ENCODE peak calls at places on chromosome 19, in nine cellular contexts. One of them, this sample, is unnamed.
A peak's percentile ranks its signal among the peaks of the same experiment; 100 is the strongest.

GRCh38 chr19:3983936-3984583 is 1.2 kb downstream of the EEF2 start:
- DNase-seq in gastrocnemius medialis: no peak
- DNase-seq in body of pancreas: no peak
- DNase-seq in tibial nerve: no peak
- DNase-seq in cardiac muscle cell: no peak
- DNase-seq in thoracic aorta: no peak
- DNase-seq in ovary: peak; percentile 55
- DNase-seq in heart left ventricle: peak; percentile 54
- DNase-seq in effector memory CD4-positive, alpha-beta T cell: no peak
- DNase-seq in this sample: no peak

GRCh38 chr19:4676955-4677731 is 7.0 kb upstream of the MYDGF start:
- DNase-seq in gastrocnemius medialis: no peak
- DNase-seq in body of pancreas: peak; percentile 43
- DNase-seq in tibial nerve: no peak
- DNase-seq in cardiac muscle cell: peak; percentile 51
- DNase-seq in thoracic aorta: no peak
- DNase-seq in ovary: no peak
- DNase-seq in heart left ventricle: peak; percentile 69
- DNase-seq in effector memory CD4-positive, alpha-beta T cell: no peak
- DNase-seq in this sample: peak; percentile 60

GRCh38 chr19:35879770-35880317 is 11.5 kb downstream of the APLP1 start:
- DNase-seq in gastrocnemius medialis: peak; percentile 56
- DNase-seq in body of pancreas: peak; percentile 98
- DNase-seq in tibial nerve: peak; percentile 74
- DNase-seq in cardiac muscle cell: peak; percentile 95
- DNase-seq in thoracic aorta: peak; percentile 62
- DNase-seq in ovary: peak; percentile 76
- DNase-seq in heart left ventricle: peak; percentile 92
- DNase-seq in effector memory CD4-positive, alpha-beta T cell: peak; percentile 53
- DNase-seq in this sample: peak; percentile 94

GRCh38 chr19:15091918-15092753 is 10.1 kb downstream of the OR1I1 start:
- DNase-seq in gastrocnemius medialis: no peak
- DNase-seq in body of pancreas: peak; percentile 85
- DNase-seq in tibial nerve: no peak
- DNase-seq in cardiac muscle cell: peak; percentile 73
- DNase-seq in thoracic aorta: no peak
- DNase-seq in ovary: peak; percentile 51
- DNase-seq in heart left ventricle: no peak
- DNase-seq in effector memory CD4-positive, alpha-beta T cell: no peak
- DNase-seq in this sample: peak; percentile 66

GRCh38 chr19:33634361-33635091 is 12.8 kb downstream of the CHST8 start:
- DNase-seq in gastrocnemius medialis: no peak
- DNase-seq in body of pancreas: no peak
- DNase-seq in tibial nerve: no peak
- DNase-seq in cardiac muscle cell: no peak
- DNase-seq in thoracic aorta: no peak
- DNase-seq in ovary: no peak
- DNase-seq in heart left ventricle: no peak
- DNase-seq in effector memory CD4-positive, alpha-beta T cell: no peak
- DNase-seq in this sample: no peak

GRCh38 chr19:2793126-2793525 is 7.8 kb downstream of the THOP1 start:
- DNase-seq in gastrocnemius medialis: no peak
- DNase-seq in body of pancreas: no peak
- DNase-seq in tibial nerve: no peak
- DNase-seq in cardiac muscle cell: no peak
- DNase-seq in thoracic aorta: no peak
- DNase-seq in ovary: no peak
- DNase-seq in heart left ventricle: no peak
- DNase-seq in effector memory CD4-positive, alpha-beta T cell: no peak
- DNase-seq in this sample: no peak

GRCh38 chr19:42410371-42410770 is 16.8 kb downstream of the LIPE start:
- DNase-seq in gastrocnemius medialis: no peak
- DNase-seq in body of pancreas: no peak
- DNase-seq in tibial nerve: no peak
- DNase-seq in cardiac muscle cell: no peak
- DNase-seq in thoracic aorta: no peak
- DNase-seq in ovary: no peak
- DNase-seq in heart left ventricle: no peak
- DNase-seq in effector memory CD4-positive, alpha-beta T cell: no peak
- DNase-seq in this sample: no peak

GRCh38 chr19:34261335-34262109 is 7.2 kb downstream of the GARRE1 start:
- DNase-seq in gastrocnemius medialis: no peak
- DNase-seq in body of pancreas: no peak
- DNase-seq in tibial nerve: no peak
- DNase-seq in cardiac muscle cell: peak; percentile 25
- DNase-seq in thoracic aorta: no peak
- DNase-seq in ovary: no peak
- DNase-seq in heart left ventricle: no peak
- DNase-seq in effector memory CD4-positive, alpha-beta T cell: no peak
- DNase-seq in this sample: no peak

GRCh38 chr19:33202546-33203507 is 8.7 kb downstream of the LRP3 start:
- DNase-seq in gastrocnemius medialis: no peak
- DNase-seq in body of pancreas: no peak
- DNase-seq in tibial nerve: no peak
- DNase-seq in cardiac muscle cell: no peak
- DNase-seq in thoracic aorta: no peak
- DNase-seq in ovary: no peak
- DNase-seq in heart left ventricle: no peak
- DNase-seq in effector memory CD4-positive, alpha-beta T cell: no peak
- DNase-seq in this sample: no peak

GRCh38 chr19:5090780-5091575 is 122.1 kb downstream of the KDM4B start:
- DNase-seq in gastrocnemius medialis: no peak
- DNase-seq in body of pancreas: peak; percentile 42
- DNase-seq in tibial nerve: no peak
- DNase-seq in cardiac muscle cell: peak; percentile 88
- DNase-seq in thoracic aorta: no peak
- DNase-seq in ovary: peak; percentile 50
- DNase-seq in heart left ventricle: peak; percentile 73
- DNase-seq in effector memory CD4-positive, alpha-beta T cell: no peak
- DNase-seq in this sample: peak; percentile 74

GRCh38 chr19:19064811-19065745 is 1.3 kb downstream of the SLC25A42 start:
- DNase-seq in gastrocnemius medialis: no peak
- DNase-seq in body of pancreas: peak; percentile 42
- DNase-seq in tibial nerve: no peak
- DNase-seq in cardiac muscle cell: peak; percentile 28
- DNase-seq in thoracic aorta: no peak
- DNase-seq in ovary: no peak
- DNase-seq in heart left ventricle: peak; percentile 33
- DNase-seq in effector memory CD4-positive, alpha-beta T cell: no peak
- DNase-seq in this sample: no peak

GRCh38 chr19:1104452-1105216 is 840 bp downstream of the GPX4 start:
- DNase-seq in gastrocnemius medialis: peak; percentile 64
- DNase-seq in body of pancreas: peak; percentile 79
- DNase-seq in tibial nerve: peak; percentile 67
- DNase-seq in cardiac muscle cell: peak; percentile 90
- DNase-seq in thoracic aorta: no peak
- DNase-seq in ovary: peak; percentile 78
- DNase-seq in heart left ventricle: peak; percentile 72
- DNase-seq in effector memory CD4-positive, alpha-beta T cell: peak; percentile 71
- DNase-seq in this sample: peak; percentile 78

GRCh38 chr19:45598267-45599011 is 3.6 kb downstream of the GPR4 start:
- DNase-seq in gastrocnemius medialis: no peak
- DNase-seq in body of pancreas: peak; percentile 15
- DNase-seq in tibial nerve: no peak
- DNase-seq in cardiac muscle cell: no peak
- DNase-seq in thoracic aorta: no peak
- DNase-seq in ovary: no peak
- DNase-seq in heart left ventricle: peak; percentile 53
- DNase-seq in effector memory CD4-positive, alpha-beta T cell: no peak
- DNase-seq in this sample: no peak

GRCh38 chr19:45599286-45599685 is 2.7 kb downstream of the GPR4 start:
- DNase-seq in gastrocnemius medialis: no peak
- DNase-seq in body of pancreas: no peak
- DNase-seq in tibial nerve: no peak
- DNase-seq in cardiac muscle cell: no peak
- DNase-seq in thoracic aorta: no peak
- DNase-seq in ovary: no peak
- DNase-seq in heart left ventricle: no peak
- DNase-seq in effector memory CD4-positive, alpha-beta T cell: no peak
- DNase-seq in this sample: no peak

GRCh38 chr19:45595814-45596213 is 6.2 kb downstream of the GPR4 start:
- DNase-seq in gastrocnemius medialis: peak; percentile 17
- DNase-seq in body of pancreas: no peak
- DNase-seq in tibial nerve: no peak
- DNase-seq in cardiac muscle cell: no peak
- DNase-seq in thoracic aorta: no peak
- DNase-seq in ovary: no peak
- DNase-seq in heart left ventricle: peak; percentile 73
- DNase-seq in effector memory CD4-positive, alpha-beta T cell: no peak
- DNase-seq in this sample: no peak

GRCh38 chr19:45600340-45600885 is 1.6 kb downstream of the GPR4 start:
- DNase-seq in gastrocnemius medialis: no peak
- DNase-seq in body of pancreas: no peak
- DNase-seq in tibial nerve: no peak
- DNase-seq in cardiac muscle cell: no peak
- DNase-seq in thoracic aorta: no peak
- DNase-seq in ovary: no peak
- DNase-seq in heart left ventricle: no peak
- DNase-seq in effector memory CD4-positive, alpha-beta T cell: no peak
- DNase-seq in this sample: no peak

DNA sequence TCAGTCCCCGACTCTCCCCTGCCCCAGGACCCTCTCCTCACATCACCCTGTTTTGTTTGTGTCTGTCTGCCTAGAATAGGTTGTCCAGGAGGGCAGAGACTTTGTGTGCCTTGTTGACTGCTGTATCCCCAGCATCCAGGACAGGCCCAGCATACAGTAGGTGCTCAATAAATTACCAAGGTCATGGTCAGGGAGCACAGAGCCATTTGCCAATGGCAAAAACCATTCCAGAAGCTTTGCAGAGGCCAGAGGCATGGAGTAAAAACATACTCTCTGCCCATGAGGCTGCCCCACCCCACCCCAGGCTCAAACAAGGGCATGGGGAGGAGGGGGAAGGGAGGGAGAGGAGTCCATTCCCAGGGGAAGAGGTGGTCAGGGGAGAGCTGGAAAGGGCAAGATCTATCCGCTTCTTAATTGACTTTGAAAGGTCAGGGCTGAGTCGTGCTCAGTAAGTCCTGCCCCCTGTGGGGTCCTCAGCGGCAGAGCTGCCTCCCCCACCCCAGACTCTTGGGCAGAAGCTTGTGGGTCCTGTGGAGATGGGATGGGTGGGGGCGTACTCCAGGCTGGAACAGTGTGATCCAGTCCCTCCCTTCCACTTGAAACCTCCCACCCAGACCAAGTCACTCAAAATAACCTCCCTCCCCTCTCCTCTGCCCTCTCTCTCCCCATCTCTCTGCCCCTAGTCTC is 4.4 kb downstream of the GPR4 start:
- DNase-seq in gastrocnemius medialis: no peak
- DNase-seq in body of pancreas: no peak
- DNase-seq in tibial nerve: no peak
- DNase-seq in cardiac muscle cell: no peak
- DNase-seq in thoracic aorta: no peak
- DNase-seq in ovary: no peak
- DNase-seq in heart left ventricle: peak; percentile 61
- DNase-seq in effector memory CD4-positive, alpha-beta T cell: no peak
- DNase-seq in this sample: no peak
- H3K4me3 ChIP-seq in gastrocnemius medialis: peak overlapping the region; percentile 37
- H3K4me3 ChIP-seq in body of pancreas: no peak overlapping the region
- H3K4me3 ChIP-seq in tibial nerve: no peak overlapping the region
- H3K4me3 ChIP-seq in cardiac muscle cell: no peak overlapping the region
- H3K4me3 ChIP-seq in thoracic aorta: peak overlapping the region; percentile 37
- H3K4me3 ChIP-seq in ovary: no peak overlapping the region
- H3K4me3 ChIP-seq in heart left ventricle: no peak overlapping the region
- H3K4me3 ChIP-seq in effector memory CD4-positive, alpha-beta T cell: no peak overlapping the region
- H3K4me3 ChIP-seq in this sample: no peak overlapping the region

GRCh38 chr19:29128203-29128602 is 84.7 kb downstream of the UQCRFS1 start:
- DNase-seq in gastrocnemius medialis: no peak
- DNase-seq in body of pancreas: no peak
- DNase-seq in tibial nerve: no peak
- DNase-seq in cardiac muscle cell: no peak
- DNase-seq in thoracic aorta: no peak
- DNase-seq in ovary: no peak
- DNase-seq in heart left ventricle: no peak
- DNase-seq in effector memory CD4-positive, alpha-beta T cell: no peak
- DNase-seq in this sample: no peak

DNA sequence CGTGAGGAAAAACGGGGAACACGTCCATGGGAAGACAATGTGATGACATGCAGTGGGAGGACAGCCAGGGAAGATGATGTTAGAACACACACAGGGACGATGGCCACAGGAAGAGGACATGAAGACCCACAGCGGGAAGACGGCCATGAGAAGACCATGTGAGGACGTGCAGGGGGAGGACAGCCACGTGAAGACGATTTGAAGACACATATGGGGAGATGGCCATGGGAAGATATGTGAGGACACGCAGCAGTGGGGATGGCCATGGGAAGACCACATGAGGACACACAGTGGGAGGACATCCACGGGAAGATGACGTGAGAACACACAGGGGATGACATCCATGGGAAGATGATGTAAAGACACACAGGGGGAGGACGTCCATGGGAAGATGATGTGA is 83.8 kb downstream of the UQCRFS1 start:
- DNase-seq in gastrocnemius medialis: no peak
- DNase-seq in body of pancreas: no peak
- DNase-seq in tibial nerve: no peak
- DNase-seq in cardiac muscle cell: no peak
- DNase-seq in thoracic aorta: no peak
- DNase-seq in ovary: no peak
- DNase-seq in heart left ventricle: no peak
- DNase-seq in effector memory CD4-positive, alpha-beta T cell: no peak
- DNase-seq in this sample: no peak
- H3K27ac ChIP-seq in gastrocnemius medialis: no peak overlapping the region
- H3K27ac ChIP-seq in body of pancreas: no peak overlapping the region
- H3K27ac ChIP-seq in tibial nerve: no peak overlapping the region
- H3K27ac ChIP-seq in cardiac muscle cell: no peak overlapping the region
- H3K27ac ChIP-seq in thoracic aorta: no peak overlapping the region
- H3K27ac ChIP-seq in ovary: no peak overlapping the region
- H3K27ac ChIP-seq in heart left ventricle: no peak overlapping the region
- H3K27ac ChIP-seq in effector memory CD4-positive, alpha-beta T cell: no peak overlapping the region
- H3K27ac ChIP-seq in this sample: no peak overlapping the region

GRCh38 chr19:45632468-45633196 is 6.6 kb downstream of the EML2 start:
- DNase-seq in gastrocnemius medialis: peak; percentile 29
- DNase-seq in body of pancreas: peak; percentile 62
- DNase-seq in tibial nerve: no peak
- DNase-seq in cardiac muscle cell: peak; percentile 81
- DNase-seq in thoracic aorta: peak; percentile 61
- DNase-seq in ovary: peak; percentile 31
- DNase-seq in heart left ventricle: peak; percentile 87
- DNase-seq in effector memory CD4-positive, alpha-beta T cell: peak; percentile 38
- DNase-seq in this sample: peak; percentile 70
- H3K4me3 ChIP-seq in gastrocnemius medialis: no peak overlapping the region
- H3K4me3 ChIP-seq in body of pancreas: no peak overlapping the region
- H3K4me3 ChIP-seq in tibial nerve: no peak overlapping the region
- H3K4me3 ChIP-seq in cardiac muscle cell: no peak overlapping the region
- H3K4me3 ChIP-seq in thoracic aorta: no peak overlapping the region
- H3K4me3 ChIP-seq in ovary: no peak overlapping the region
- H3K4me3 ChIP-seq in heart left ventricle: no peak overlapping the region
- H3K4me3 ChIP-seq in effector memory CD4-positive, alpha-beta T cell: no peak overlapping the region
- H3K4me3 ChIP-seq in this sample: peak overlapping the region; percentile 23

DNA sequence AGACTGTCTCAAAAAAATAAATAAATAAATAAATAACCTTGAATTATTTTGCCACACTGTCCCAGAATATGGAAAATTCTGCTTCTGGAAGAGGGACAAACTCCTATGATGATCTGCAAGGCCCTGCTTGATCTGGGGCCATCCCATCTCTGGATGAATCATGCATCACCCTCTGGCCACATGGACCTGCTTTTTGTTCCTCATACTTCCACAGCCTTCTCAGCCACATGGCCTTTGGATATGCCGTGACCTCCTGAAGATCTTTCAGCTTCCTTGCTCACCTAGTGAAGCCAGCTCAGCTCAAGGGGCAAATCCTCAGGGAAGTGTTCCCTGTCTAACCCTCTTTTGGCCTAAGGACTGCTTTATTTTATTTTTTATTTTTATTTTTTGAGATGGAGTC is 10.3 kb downstream of the IER2 start:
- DNase-seq in gastrocnemius medialis: no peak
- DNase-seq in body of pancreas: no peak
- DNase-seq in tibial nerve: no peak
- DNase-seq in cardiac muscle cell: no peak
- DNase-seq in thoracic aorta: no peak
- DNase-seq in ovary: no peak
- DNase-seq in heart left ventricle: no peak
- DNase-seq in effector memory CD4-positive, alpha-beta T cell: no peak
- DNase-seq in this sample: no peak
- H3K27ac ChIP-seq in gastrocnemius medialis: no peak overlapping the region
- H3K27ac ChIP-seq in body of pancreas: peak overlapping the region; percentile 94
- H3K27ac ChIP-seq in tibial nerve: no peak overlapping the region
- H3K27ac ChIP-seq in cardiac muscle cell: no peak overlapping the region
- H3K27ac ChIP-seq in thoracic aorta: no peak overlapping the region
- H3K27ac ChIP-seq in ovary: no peak overlapping the region
- H3K27ac ChIP-seq in heart left ventricle: no peak overlapping the region
- H3K27ac ChIP-seq in effector memory CD4-positive, alpha-beta T cell: peak overlapping the region; percentile 88
- H3K27ac ChIP-seq in this sample: no peak overlapping the region